ENCODE peak calls at places on chromosomes 1 and 21, in ten cellular contexts. E is GM20000, P is GM13977, Z is AG09319, W is right lobe of liver, K is coronary artery, I is activated B cell treated with CpG ODN at 0.5 μM for 24 hours, C is prostate gland, N is astrocyte of the spinal cord, X is OCI-LY7. O is an unnamed sample.

GRCh38 chr1:153646672-153647374 is 11.7 kb upstream of the SNAPIN start:
- DNase-seq in K (no peak), P (no peak), Z (no peak), N (no peak), E (no peak), C (no peak), W (no peak), I (no peak), X (no peak), O (no peak)

GRCh38 chr1:23664837-23665795 is 26.5 kb upstream of the RPL11 start:
- DNase-seq in K (no peak), P (peak), W (no peak), Z (no peak), N (peak), E (no peak), I (no peak), X (peak), C (no peak), O (no peak)

GRCh38 chr1:38090796-38091195 is 44.2 kb upstream of the POU3F1 start:
- DNase-seq in Z (no peak), W (no peak), E (no peak), K (no peak), N (no peak), I (no peak), C (no peak), X (no peak), P (no peak), O (no peak)

GRCh38 chr21:33828577-33828976 is 87.0 kb downstream of the ATP5PO start:
- DNase-seq in K (no peak), I (no peak), E (no peak), N (no peak), C (no peak), X (no peak), P (no peak), W (no peak), Z (no peak), O (no peak)

GRCh38 chr1:22745675-22746585 is 35.3 kb downstream of the EPHB2 start:
- DNase-seq in X (no peak), E (no peak), K (no peak), Z (no peak), W (peak), I (no peak), N (peak), C (no peak), P (no peak), O (no peak)

GRCh38 chr1:161115132-161115711 is 2.6 kb downstream of the PFDN2 start:
- DNase-seq in C (no peak), X (no peak), P (no peak), I (no peak), E (no peak), W (no peak), N (peak), K (no peak), Z (no peak), O (no peak)

GRCh38 chr1:8951246-8951645 is 5.6 kb downstream of the CA6 start:
- DNase-seq in Z (no peak), P (no peak), I (no peak), C (no peak), K (no peak), X (no peak), W (no peak), E (no peak), N (no peak), O (no peak)

GRCh38 chr1:43302721-43303476 is 2.1 kb downstream of the TIE1 start:
- DNase-seq in I (no peak), W (no peak), C (no peak), Z (no peak), P (no peak), E (no peak), K (no peak), N (no peak), X (no peak), O (no peak)

GRCh38 chr1:1283821-1284220 is 3.6 kb downstream of the SCNN1D start:
- DNase-seq in I (no peak), X (peak), C (no peak), P (peak), W (no peak), E (peak), K (no peak), N (no peak), Z (no peak), O (peak)

GRCh38 chr1:17994046-17994445 is 113.6 kb upstream of the IGSF21 start:
- DNase-seq in N (no peak), X (no peak), C (no peak), E (no peak), W (peak), Z (no peak), I (no peak), K (no peak), P (no peak), O (no peak)

GRCh38 chr1:202007703-202008489 is 2.5 kb upstream of the ELF3 start:
- DNase-seq in C (peak), Z (no peak), X (no peak), W (no peak), K (no peak), I (no peak), P (no peak), E (no peak), N (no peak), O (peak)

GRCh38 chr1:225460021-225460736 is 32.3 kb upstream of the LBR start:
- DNase-seq in Z (no peak), I (no peak), W (no peak), E (no peak), X (no peak), C (no peak), N (no peak), K (no peak), P (no peak), O (no peak)

GRCh38 chr1:55670331-55671082 is 455.3 kb upstream of the USP24 start:
- DNase-seq in N (no peak), W (no peak), X (no peak), Z (no peak), K (no peak), C (no peak), E (no peak), P (no peak), I (no peak), O (no peak)

GRCh38 chr1:194076646-194077045 is 890.2 kb upstream of the B3GALT2 start:
- DNase-seq in W (no peak), X (no peak), K (no peak), N (peak), I (no peak), E (no peak), P (no peak), Z (no peak), C (no peak), O (no peak)

GRCh38 chr1:201882665-201883132 is 6.0 kb upstream of the SHISA4 start:
- DNase-seq in I (no peak), Z (no peak), C (no peak), E (no peak), P (peak), N (peak), K (no peak), W (no peak), X (peak), O (no peak)

GRCh38 chr1:160710531-160711252 is 930 bp downstream of the CD48 start:
- DNase-seq in W (no peak), N (no peak), E (no peak), P (no peak), Z (no peak), K (no peak), C (no peak), I (no peak), X (peak), O (no peak)

GRCh38 chr1:172751668-172752067 is 92.8 kb downstream of the FASLG start:
- DNase-seq in C (no peak), Z (no peak), N (no peak), K (no peak), X (no peak), E (no peak), I (no peak), W (no peak), P (no peak), O (no peak)

GRCh38 chr1:220113136-220113695 is 19.3 kb downstream of the IARS2 start:
- DNase-seq in C (no peak), P (no peak), Z (no peak), K (no peak), E (peak), N (peak), X (peak), I (no peak), W (no peak), O (no peak)

GRCh38 chr1:95584315-95584714 is 350.3 kb downstream of the RWDD3 start:
- DNase-seq in W (no peak), I (no peak), E (no peak), Z (no peak), X (no peak), N (no peak), P (no peak), K (no peak), C (no peak), O (no peak)

GRCh38 chr1:88646852-88647645 is 37.0 kb upstream of the PKN2 start:
- DNase-seq in I (no peak), Z (no peak), W (no peak), E (no peak), K (no peak), C (no peak), X (no peak), N (no peak), P (no peak), O (no peak)

GRCh38 chr1:6953874-6954502 is 168.7 kb downstream of the CAMTA1 start:
- DNase-seq in E (no peak), P (no peak), I (no peak), N (no peak), K (no peak), Z (no peak), C (no peak), X (no peak), W (no peak), O (no peak)

GRCh38 chr1:182197555-182197954 is 136.0 kb upstream of the ZNF648 start:
- DNase-seq in I (no peak), K (no peak), P (no peak), C (no peak), X (no peak), E (no peak), W (no peak), Z (no peak), N (no peak), O (no peak)

GRCh38 chr1:182200025-182200814 is 138.7 kb upstream of the ZNF648 start:
- DNase-seq in K (no peak), N (no peak), E (no peak), P (no peak), W (no peak), I (no peak), C (no peak), Z (no peak), X (no peak), O (no peak)

GRCh38 chr1:182195733-182196132 is 134.2 kb upstream of the ZNF648 start:
- DNase-seq in X (no peak), K (no peak), N (no peak), C (no peak), P (no peak), W (no peak), Z (no peak), E (no peak), I (no peak), O (no peak)

GRCh38 chr1:182196897-182197546 is 135.5 kb upstream of the ZNF648 start:
- DNase-seq in K (no peak), E (no peak), X (no peak), Z (no peak), W (no peak), C (no peak), I (no peak), N (no peak), P (no peak), O (no peak)

GRCh38 chr1:182198006-182198605 is 136.6 kb upstream of the ZNF648 start:
- DNase-seq in K (no peak), E (peak), P (peak), I (no peak), C (no peak), W (no peak), N (no peak), Z (no peak), X (no peak), O (no peak)
- TF ChIP-seq CTCF in K (no peak), E (peak), P (peak), I (no peak), C (no peak), W (peak), N (peak), Z (no peak), X (peak), O (peak)

DNA sequence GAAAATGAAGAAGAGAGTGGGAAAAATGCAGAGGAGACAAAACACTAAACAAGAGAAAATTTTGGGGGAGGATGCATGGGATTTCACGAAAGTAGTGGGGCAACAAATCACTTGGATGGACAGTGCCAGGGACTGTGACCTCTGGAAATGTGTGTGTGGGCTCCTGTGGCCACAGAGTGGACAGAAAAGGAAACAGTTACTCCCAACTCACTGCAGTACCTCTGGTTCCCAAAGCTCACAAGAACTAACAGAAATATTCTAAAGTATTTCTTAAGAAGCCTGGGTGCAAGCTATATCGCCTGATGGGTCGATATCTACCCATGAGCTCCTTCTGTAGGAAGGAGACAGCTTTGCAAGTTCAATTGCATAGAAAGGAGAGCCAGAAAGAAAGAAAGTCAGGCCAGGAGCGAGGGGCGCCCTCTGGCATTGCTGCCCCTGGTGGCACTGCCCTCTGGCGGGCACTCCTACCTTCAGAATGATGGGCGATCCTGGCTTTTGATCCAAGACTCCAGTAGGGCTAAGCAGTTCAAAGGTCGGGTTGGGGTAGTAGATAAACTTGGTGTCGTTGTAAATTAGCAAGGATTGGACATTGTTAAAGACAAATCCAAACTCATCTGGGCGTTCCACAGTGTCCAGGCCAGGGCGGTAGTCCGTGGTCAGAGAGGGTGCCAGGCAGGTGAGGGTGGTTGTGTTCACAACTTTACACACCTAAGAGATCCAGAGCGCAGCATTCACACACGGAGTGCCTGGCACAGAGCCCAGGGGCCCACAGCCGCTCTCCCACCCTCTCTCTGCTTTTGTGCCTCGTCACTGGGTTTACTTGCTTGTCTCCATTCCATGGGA is 134.7 kb upstream of the CD34 start:
- DNase-seq in C (no peak), K (no peak), I (no peak), P (no peak), N (no peak), X (no peak), E (no peak), W (no peak), Z (no peak), O (no peak)
- TF ChIP-seq CTCF in C (no peak), K (no peak), I (no peak), P (no peak), N (peak), X (no peak), E (no peak), W (no peak), Z (no peak), O (no peak)

GRCh38 chr1:167825419-167826079 is 88.4 kb downstream of the ADCY10 start:
- DNase-seq in I (no peak), W (no peak), E (no peak), N (no peak), P (no peak), Z (no peak), X (no peak), K (no peak), C (no peak), O (no peak)
- TF ChIP-seq CTCF in I (no peak), W (no peak), E (no peak), N (no peak), P (no peak), Z (no peak), X (no peak), K (no peak), C (no peak), O (no peak)

GRCh38 chr1:11364170-11364569 is 91.2 kb downstream of the UBIAD1 start:
- DNase-seq in Z (no peak), X (peak), E (no peak), K (no peak), I (no peak), C (no peak), P (peak), W (peak), N (no peak), O (no peak)
- TF ChIP-seq CTCF in Z (no peak), X (peak), E (peak), K (no peak), I (no peak), C (peak), P (peak), W (peak), N (no peak), O (peak)

GRCh38 chr21:43916076-43916475 is 51.1 kb downstream of the AGPAT3 start:
- DNase-seq in X (no peak), I (no peak), K (no peak), W (no peak), N (no peak), Z (no peak), P (no peak), C (no peak), E (no peak), O (no peak)

GRCh38 chr21:43916691-43917514 is 51.9 kb downstream of the AGPAT3 start:
- DNase-seq in Z (no peak), P (peak), W (peak), N (no peak), K (no peak), C (no peak), I (peak), E (peak), X (no peak), O (no peak)

GRCh38 chr21:43918385-43918947 is 53.4 kb downstream of the AGPAT3 start:
- DNase-seq in C (no peak), W (peak), P (no peak), I (no peak), X (no peak), K (no peak), E (no peak), Z (no peak), N (no peak), O (no peak)

GRCh38 chr21:43919283-43919682 is 54.3 kb downstream of the AGPAT3 start:
- DNase-seq in X (no peak), P (no peak), I (no peak), W (no peak), C (no peak), E (no peak), Z (no peak), N (no peak), K (no peak), O (no peak)

DNA sequence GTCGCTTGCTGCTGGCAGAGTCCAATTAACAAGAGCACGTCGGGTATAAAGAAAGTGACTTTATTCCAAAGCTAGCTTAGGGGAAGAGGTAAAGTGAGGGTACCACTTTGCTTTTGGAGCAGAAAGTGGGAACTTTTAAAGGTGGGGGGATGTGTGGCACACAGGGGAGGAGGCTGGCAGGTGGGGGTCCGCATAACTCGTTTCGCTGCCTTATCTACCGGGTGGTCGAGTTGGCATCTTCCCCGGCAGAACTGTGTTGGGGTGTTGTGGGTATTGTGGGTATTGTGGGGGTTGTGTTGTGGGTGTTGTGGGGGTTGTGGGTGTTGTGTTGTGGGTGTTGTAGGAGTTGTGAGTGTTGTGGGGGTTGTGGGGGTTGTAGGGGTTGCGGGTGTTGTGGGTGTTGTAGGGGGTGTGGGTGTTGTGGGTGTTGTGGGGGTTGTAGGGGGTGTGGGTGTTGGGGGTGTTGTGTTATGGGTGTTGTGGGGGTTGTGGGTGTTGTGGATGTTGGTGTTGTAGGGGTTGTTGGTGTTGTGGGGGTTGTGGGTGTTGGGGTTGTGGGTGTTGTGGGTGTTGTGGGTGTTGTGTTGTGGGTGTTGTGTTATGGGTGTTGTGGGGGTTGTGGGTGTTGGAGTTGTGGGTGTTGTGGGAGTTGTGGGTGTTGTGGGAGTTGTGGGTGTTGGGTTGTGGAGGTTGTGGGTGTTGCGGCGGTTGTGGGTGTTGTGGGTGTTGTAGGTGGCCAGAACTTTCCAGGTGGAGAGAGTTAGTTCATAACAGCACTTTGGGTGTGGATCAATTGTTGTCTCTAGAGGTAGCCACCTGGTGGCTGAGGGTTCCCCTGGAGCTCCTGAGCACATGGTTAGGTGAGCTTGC is 52.7 kb downstream of the AGPAT3 start:
- DNase-seq in N (no peak), P (no peak), Z (no peak), I (no peak), C (no peak), X (no peak), W (peak), E (peak), K (no peak), O (no peak)
- TF ChIP-seq CTCF in N (no peak), P (peak), Z (no peak), I (no peak), C (no peak), X (no peak), W (no peak), E (peak), K (no peak), O (no peak)

O was measured in type B pancreatic cell.